ENCODE peak calls at places on chromosomes 4 and X, in five cellular contexts. K is frontal cortex; R is SW480; V is effector CD4-positive, alpha-beta T cell; Y is MV-4-11. L is an unnamed sample.

GRCh38 chrX:107825698-107826285 is at the start of gene MID2:
- DNase-seq in R (peak), Y (no peak), K (peak), V (peak), L (peak)

GRCh38 chr4:95267081-95267480 is 281.7 kb downstream of the UNC5C start:
- DNase-seq in K (no peak), V (no peak), Y (no peak), R (peak), L (no peak)

GRCh38 chr4:85149656-85150055 is 183.2 kb upstream of the WDFY3 start:
- DNase-seq in K (no peak), R (no peak), V (no peak), Y (no peak), L (no peak)

GRCh38 chrX:24902808-24903207 is 113.0 kb downstream of the ARX start:
- DNase-seq in V (no peak), K (no peak), Y (no peak), R (no peak), L (no peak)

GRCh38 chrX:1767026-1767425 is 152.2 kb downstream of the ASMT start:
- DNase-seq in R (no peak), Y (no peak), K (peak), V (no peak), L (peak)

GRCh38 chr4:17616283-17616682 is 1.8 kb downstream of the MED28 start:
- DNase-seq in K (no peak), R (no peak), V (no peak), Y (no peak), L (no peak)

GRCh38 chr4:25900901-25901500 is 13.0 kb upstream of the SMIM20 start:
- DNase-seq in V (no peak), Y (no peak), R (no peak), K (no peak), L (no peak)

GRCh38 chr4:31026216-31026615 is 306.0 kb downstream of the PCDH7 start:
- DNase-seq in Y (no peak), V (no peak), R (no peak), K (no peak), L (no peak)

GRCh38 chr4:73589887-73590801 is 30.1 kb downstream of the RASSF6 start:
- DNase-seq in Y (peak), K (no peak), V (no peak), R (no peak), L (peak)

GRCh38 chr4:184463856-184464255 is 10.5 kb downstream of the IRF2 start:
- DNase-seq in Y (no peak), K (no peak), V (no peak), R (no peak), L (no peak)

GRCh38 chrX:40173662-40174593 is 76.2 kb upstream of the BCOR start:
- DNase-seq in K (no peak), V (peak), R (peak), Y (no peak), L (peak)

GRCh38 chrX:39818071-39818470 is 279.7 kb downstream of the BCOR start:
- DNase-seq in Y (no peak), R (no peak), K (no peak), V (no peak), L (no peak)

GRCh38 chr4:17968721-17969120 is 52.8 kb downstream of the LCORL start:
- DNase-seq in K (no peak), R (no peak), V (no peak), Y (no peak), L (no peak)

GRCh38 chr4:99438578-99438875 is 3.4 kb upstream of the ADH7 start:
- DNase-seq in R (no peak), K (no peak), Y (no peak), V (no peak), L (no peak)

L was measured in NCI-H2171 treated with DMSO at 0.1 percent for 48 hours.